ENCODE peak calls at places on chromosomes 16 and 17, in ten cellular contexts. E is activated gamma-delta T cell treated with anti-CD3 and anti-CD28 coated beads, Interleukin-2, amount 50 U/mL, for 16 hours; V is Peyer's patch; Z is A172; W is PC-9; T is effector CD4-positive, alpha-beta T cell; Q is stimulated activated CD4-positive, alpha-beta T cell treated with anti-CD3 and anti-CD28 coated beads, Interleukin-1b, Interleukin-23, amount 100 ng/mL, for 24 hours; S is Daoy; U is tibial nerve; N is dorsolateral prefrontal cortex. M is an unnamed sample.

GRCh38 chr16:88282221-88283041 is 100.3 kb upstream of the ZNF469 start:
- DNase-seq in E (no peak), V (peak), Z (no peak), W (peak), T (no peak), Q (no peak), S (no peak), U (no peak), N (no peak), M (no peak)

GRCh38 chr17:65901394-65901793 is 290.5 kb downstream of the CEP112 start:
- DNase-seq in E (no peak), V (no peak), Z (no peak), W (no peak), T (no peak), Q (no peak), S (no peak), U (no peak), N (no peak), M (peak)

GRCh38 chr16:55700961-55701360 is 45.2 kb downstream of the SLC6A2 start:
- DNase-seq in E (no peak), V (no peak), Z (no peak), W (no peak), T (no peak), Q (no peak), S (no peak), U (no peak), N (no peak), M (no peak)

GRCh38 chr17:80866050-80866793 is 125.4 kb upstream of the CHMP6 start:
- DNase-seq in E (peak), V (peak), Z (peak), W (peak), T (peak), Q (peak), S (peak), U (peak), N (peak), M (peak)

GRCh38 chr16:14110728-14111251 is 39.7 kb downstream of the MRTFB start:
- DNase-seq in E (no peak), V (no peak), Z (no peak), W (no peak), T (no peak), Q (no peak), S (no peak), U (no peak), N (no peak), M (no peak)

GRCh38 chr16:4136229-4136813 is 20.1 kb upstream of the ADCY9 start:
- DNase-seq in E (no peak), V (peak), Z (peak), W (peak), T (no peak), Q (no peak), S (peak), U (no peak), N (no peak), M (peak)

GRCh38 chr17:37167756-37168155 is 208.0 kb upstream of the C17orf78 start:
- DNase-seq in E (no peak), V (no peak), Z (no peak), W (no peak), T (no peak), Q (no peak), S (no peak), U (no peak), N (no peak), M (no peak)

GRCh38 chr17:74444406-74444805 is 12.5 kb downstream of the GPRC5C start:
- DNase-seq in E (no peak), V (peak), Z (peak), W (no peak), T (no peak), Q (no peak), S (no peak), U (peak), N (no peak), M (no peak)

GRCh38 chr17:9228408-9229159 is 207.3 kb downstream of the NTN1 start:
- DNase-seq in E (no peak), V (no peak), Z (peak), W (no peak), T (no peak), Q (no peak), S (no peak), U (peak), N (no peak), M (no peak)

GRCh38 chr16:49469323-49469670 is 95.7 kb downstream of the C16orf78 start:
- DNase-seq in E (no peak), V (no peak), Z (no peak), W (no peak), T (no peak), Q (no peak), S (no peak), U (no peak), N (no peak), M (no peak)

GRCh38 chr17:35052240-35052608 is 11.3 kb downstream of the RFFL start:
- DNase-seq in E (no peak), V (no peak), Z (no peak), W (no peak), T (no peak), Q (no peak), S (peak), U (no peak), N (no peak), M (no peak)

M was measured in DMS53.